ENCODE peak calls at places on chromosome 17, in seven cellular contexts. L is neural progenitor cell, F is tibial artery, P is caudate nucleus, R is COR-L47, C is substantia nigra, Z is iris pigment epithelial cell. U is an unnamed sample.

GRCh38 chr17:66649818-66650489 is 185.0 kb upstream of the CACNG5 start:
- DNase-seq in P (no peak), F (no peak), Z (no peak), L (no peak), C (no peak), R (no peak), U (no peak)

GRCh38 chr17:9529033-9529748 is 46.4 kb downstream of the STX8 start:
- DNase-seq in Z (peak; percentile 60), L (peak; percentile 33), P (no peak), R (no peak), C (no peak), F (no peak), U (no peak)

GRCh38 chr17:83196088-83196765 is 116.8 kb downstream of the METRNL start:
- DNase-seq in R (no peak), L (no peak), Z (no peak), P (no peak), C (no peak), F (peak; percentile 83), U (peak; percentile 25)

GRCh38 chr17:74194682-74195081 is 8.8 kb upstream of the RPL38 start:
- DNase-seq in Z (no peak), P (no peak), R (no peak), L (no peak), C (no peak), F (no peak), U (no peak)

GRCh38 chr17:34820922-34821321 is 140.3 kb downstream of the CCT6B start:
- DNase-seq in C (no peak), P (no peak), L (no peak), R (no peak), Z (no peak), F (no peak), U (no peak)

GRCh38 chr17:8470447-8471047 is 34.9 kb downstream of the NDEL1 start:
- DNase-seq in Z (no peak), F (peak; percentile 83), C (no peak), P (no peak), R (no peak), L (no peak), U (peak; percentile 55)

GRCh38 chr17:75475851-75476250 is 19.4 kb downstream of the TMEM94 start:
- DNase-seq in P (no peak), R (no peak), Z (no peak), F (no peak), C (no peak), L (no peak), U (no peak)

GRCh38 chr17:72502940-72503341 is 382.1 kb downstream of the SOX9 start:
- DNase-seq in L (no peak), C (no peak), R (no peak), P (no peak), F (no peak), Z (peak; percentile 20), U (no peak)

GRCh38 chr17:75048396-75048933 is 1.4 kb downstream of the KCTD2 start:
- DNase-seq in F (peak; percentile 73), L (no peak), R (no peak), C (no peak), Z (no peak), P (no peak), U (peak; percentile 61)

GRCh38 chr17:72381597-72382397 is 261.0 kb downstream of the SOX9 start:
- DNase-seq in F (no peak), C (no peak), Z (no peak), P (no peak), L (peak; percentile 52), R (peak; percentile 74), U (no peak)

GRCh38 chr17:49748791-49749190 is 15.1 kb downstream of the FAM117A start:
- DNase-seq in C (no peak), R (no peak), L (no peak), P (no peak), F (no peak), Z (no peak), U (no peak)

GRCh38 chr17:79855331-79856124 is 16.3 kb upstream of the CBX4 start:
- DNase-seq in R (no peak), P (no peak), C (no peak), F (no peak), L (no peak), Z (no peak), U (no peak)

GRCh38 chr17:82384051-82384729 is 12.6 kb downstream of the UTS2R start:
- DNase-seq in L (peak; percentile 1), Z (no peak), R (no peak), F (no peak), C (no peak), P (no peak), U (no peak)

GRCh38 chr17:77120866-77121265 is 19.9 kb upstream of the SEC14L1 start:
- DNase-seq in Z (no peak), F (no peak), R (no peak), C (no peak), P (no peak), L (no peak), U (peak; percentile 94)

GRCh38 chr17:6507535-6507934 is 48.8 kb downstream of the PITPNM3 start:
- DNase-seq in C (no peak), L (no peak), R (no peak), F (peak; percentile 66), Z (peak; percentile 90), P (no peak), U (peak; percentile 13)

GRCh38 chr17:32684087-32684828 is 192.7 kb downstream of the MYO1D start:
- DNase-seq in C (no peak), R (no peak), Z (no peak), P (no peak), F (no peak), L (no peak), U (no peak)

GRCh38 chr17:164536-165235 is 16.8 kb downstream of the DOC2B start:
- DNase-seq in F (no peak), C (no peak), Z (peak; percentile 50), R (no peak), L (peak; percentile 85), P (peak; percentile 15), U (peak; percentile 67)

GRCh38 chr17:78441271-78441986 is 63.0 kb downstream of the PGS1 start:
- DNase-seq in Z (no peak), F (no peak), P (no peak), C (no peak), L (no peak), R (no peak), U (no peak)

GRCh38 chr17:76000016-76000754 is 470 bp upstream of the CDK3 start:
- DNase-seq in P (no peak), Z (peak; percentile 26), L (peak; percentile 75), C (no peak), R (peak; percentile 17), F (no peak), U (no peak)

GRCh38 chr17:36750316-36750885 is 149.0 kb downstream of the MRM1 start:
- DNase-seq in Z (no peak), R (no peak), P (no peak), C (no peak), F (no peak), L (no peak), U (no peak)

GRCh38 chr17:83103938-83104311 is 24.5 kb downstream of the METRNL start:
- DNase-seq in R (no peak), P (no peak), F (no peak), Z (no peak), C (no peak), L (no peak), U (no peak)

GRCh38 chr17:66469088-66469442 is 166.7 kb downstream of the PRKCA start:
- DNase-seq in L (peak; percentile 8), C (no peak), P (no peak), Z (no peak), F (no peak), R (no peak), U (no peak)

GRCh38 chr17:7043544-7044268 is at the start of gene SLC16A11:
- DNase-seq in P (no peak), Z (no peak), C (no peak), L (peak; percentile 58), F (no peak), R (peak; percentile 74), U (peak; percentile 50)

GRCh38 chr17:73069164-73069774 is 23.2 kb downstream of the SLC39A11 start:
- DNase-seq in C (no peak), F (no peak), P (no peak), L (no peak), Z (no peak), R (no peak), U (no peak)

GRCh38 chr17:81486174-81486810 is 26.3 kb downstream of the ACTG1 start:
- DNase-seq in Z (no peak), C (no peak), L (no peak), R (no peak), P (no peak), F (no peak), U (no peak)

GRCh38 chr17:82374626-82375331 is 3.2 kb downstream of the UTS2R start:
- DNase-seq in R (no peak), P (no peak), F (no peak), L (no peak), Z (no peak), C (no peak), U (no peak)

GRCh38 chr17:79482719-79483118 is 128.1 kb downstream of the RBFOX3 start:
- DNase-seq in P (no peak), L (peak; percentile 52), Z (no peak), C (no peak), F (no peak), R (no peak), U (no peak)

GRCh38 chr17:64420143-64420670 is 28.7 kb upstream of the MILR1 start:
- DNase-seq in Z (peak; percentile 77), C (no peak), P (no peak), F (no peak), L (peak; percentile 74), R (peak; percentile 63), U (no peak)

GRCh38 chr17:32341857-32342602 is at the start of gene C17orf75:
- DNase-seq in C (peak; percentile 45), F (peak; percentile 87), Z (peak; percentile 78), P (peak; percentile 76), L (peak; percentile 84), R (peak; percentile 80), U (peak; percentile 89)

GRCh38 chr17:17350491-17351355 is 47.5 kb downstream of the NT5M start:
- DNase-seq in P (no peak), F (peak; percentile 59), Z (peak; percentile 40), L (peak; percentile 38), C (no peak), R (no peak), U (no peak)

GRCh38 chr17:15947976-15948752 is 3.2 kb downstream of the ADORA2B start:
- DNase-seq in P (no peak), C (no peak), R (no peak), L (no peak), Z (no peak), F (no peak), U (no peak)

GRCh38 chr17:27633312-27634025 is 2.5 kb downstream of the LGALS9 start:
- DNase-seq in C (no peak), L (no peak), F (peak; percentile 78), P (no peak), R (no peak), Z (no peak), U (no peak)

GRCh38 chr17:9346296-9346926 is 229.2 kb downstream of the STX8 start:
- DNase-seq in C (no peak), Z (peak; percentile 79), L (no peak), F (no peak), P (no peak), R (no peak), U (no peak)

GRCh38 chr17:39591958-39592954 is 15.5 kb downstream of the NEUROD2 start:
- DNase-seq in P (no peak), Z (peak; percentile 26), C (no peak), F (no peak), R (peak; percentile 60), L (peak; percentile 92), U (peak; percentile 81)

GRCh38 chr17:69326302-69327059 is 452 bp downstream of the ABCA5 start:
- DNase-seq in P (no peak), F (no peak), R (no peak), C (no peak), L (no peak), Z (peak; percentile 40), U (no peak)

GRCh38 chr17:19341641-19342610 is 20.6 kb downstream of the B9D1 start:
- DNase-seq in F (peak; percentile 66), R (no peak), Z (no peak), P (no peak), C (no peak), L (no peak), U (no peak)

GRCh38 chr17:6413073-6413472 is 21.8 kb downstream of the AIPL1 start:
- DNase-seq in P (no peak), C (no peak), L (peak; percentile 66), R (peak; percentile 35), Z (peak; percentile 64), F (no peak), U (no peak)